ENCODE peak calls at places on chromosomes 5 and 9, in eight cellular contexts. J, X, K, Y, Z, V, D and W are unnamed samples.

GRCh38 chr5:89213584-89213983 is 330.6 kb upstream of the MEF2C start:
- DNase-seq in J (peak; percentile 90), Y (no peak), V (no peak), D (no peak), K (peak; percentile 11), Z (no peak), X (no peak), W (peak; percentile 42)

GRCh38 chr9:92324889-92325268 is 271 bp downstream of the NOL8 start:
- DNase-seq in D (no peak), J (no peak), Z (no peak), K (peak; percentile 11), X (no peak), Y (no peak), V (peak; percentile 85), W (no peak)

GRCh38 chr5:149060325-149060724 is 2.5 kb downstream of the SH3TC2 start:
- DNase-seq in Z (no peak), J (no peak), X (no peak), K (no peak), V (peak; percentile 94), Y (no peak), D (no peak), W (peak; percentile 54)

GRCh38 chr9:79570449-79571308 is 1.1 kb upstream of the TLE4 start:
- DNase-seq in V (peak; percentile 25), X (peak; percentile 24), K (no peak), Y (peak; percentile 35), Z (peak; percentile 6), J (peak; percentile 86), D (peak; percentile 29), W (peak; percentile 38)

GRCh38 chr5:5242056-5242455 is 101.9 kb downstream of the ADAMTS16 start:
- DNase-seq in Y (no peak), V (no peak), Z (no peak), X (no peak), J (no peak), D (no peak), K (no peak), W (no peak)

GRCh38 chr9:123611228-123611627 is 255.2 kb downstream of the CRB2 start:
- DNase-seq in X (no peak), D (no peak), K (no peak), Z (no peak), J (peak; percentile 14), V (peak; percentile 7), Y (no peak), W (no peak)

GRCh38 chr5:116626272-116626723 is 51.7 kb upstream of the SEMA6A start:
- DNase-seq in J (peak; percentile 91), Z (no peak), Y (peak; percentile 72), D (no peak), X (no peak), V (peak; percentile 4), K (peak; percentile 90), W (peak; percentile 88)

GRCh38 chr9:974064-974992 is 2.1 kb upstream of the DMRT3 start:
- DNase-seq in J (no peak), K (no peak), X (no peak), Y (no peak), V (no peak), D (no peak), Z (no peak), W (no peak)

GRCh38 chr5:54383225-54383624 is 72.3 kb upstream of the HSPB3 start:
- DNase-seq in K (no peak), V (no peak), Y (no peak), J (no peak), X (no peak), D (no peak), Z (no peak), W (no peak)

GRCh38 chr9:109831996-109832395 is 52.0 kb downstream of the PALM2AKAP2 start:
- DNase-seq in Z (no peak), J (no peak), V (no peak), X (no peak), K (no peak), D (no peak), Y (no peak), W (no peak)